ENCODE peak calls at places on chromosomes 1 and 21, in five cellular contexts. E is NCI-H1105, L is lung, M is iPS DF 6.9, C is caudate nucleus. I is an unnamed sample.
A peak's percentile ranks its signal among the peaks of the same experiment; 100 is the strongest.

GRCh38 chr1:233242827-233243483 is 52.6 kb downstream of the PCNX2 start:
- DNase-seq in L (no peak), M (no peak), E (no peak), C (no peak), I (no peak)

GRCh38 chr1:50343323-50343722 is 79.9 kb downstream of the DMRTA2 start:
- DNase-seq in M (no peak), L (no peak), C (no peak), E (peak; percentile 69), I (no peak)

GRCh38 chr21:46564391-46564790 is 40.5 kb downstream of the S100B start:
- DNase-seq in E (no peak), L (no peak), M (no peak), C (no peak), I (no peak)

GRCh38 chr1:206772228-206773002 is at the start of gene IL10:
- DNase-seq in C (no peak), E (no peak), L (no peak), M (no peak), I (no peak)

GRCh38 chr1:30719406-30720270 is 3.7 kb downstream of the MATN1 start:
- DNase-seq in E (no peak), M (peak; percentile 61), L (no peak), C (no peak), I (no peak)

GRCh38 chr1:212607206-212607923 is 1.2 kb upstream of the ATF3 start:
- DNase-seq in L (peak; percentile 36), E (peak; percentile 8), C (no peak), M (no peak), I (no peak)

GRCh38 chr1:167128261-167129227 is 34.7 kb downstream of the STYXL2 start:
- DNase-seq in E (no peak), C (no peak), M (no peak), L (no peak), I (no peak)

GRCh38 chr1:230387296-230387695 is 38.8 kb downstream of the PGBD5 start:
- DNase-seq in C (no peak), E (no peak), M (no peak), L (no peak), I (no peak)

GRCh38 chr21:26954591-26955214 is 12.2 kb downstream of the ADAMTS5 start:
- DNase-seq in C (no peak), E (no peak), M (no peak), L (no peak), I (no peak)

GRCh38 chr21:42844411-42845113 is 34.8 kb downstream of the WDR4 start:
- DNase-seq in C (no peak), L (peak; percentile 66), E (no peak), M (no peak), I (no peak)

GRCh38 chr1:88150330-88150729 is 533.7 kb upstream of the PKN2 start:
- DNase-seq in L (no peak), M (no peak), E (peak; percentile 3), C (no peak), I (no peak)

GRCh38 chr1:198713081-198713480 is 74.2 kb downstream of the PTPRC start:
- DNase-seq in E (no peak), C (no peak), M (no peak), L (no peak), I (no peak)

GRCh38 chr1:18464665-18465050 is 16.1 kb upstream of the KLHDC7A start:
- DNase-seq in M (no peak), E (no peak), L (peak; percentile 32), C (no peak), I (no peak)

GRCh38 chr1:240575976-240576666 is 35.8 kb downstream of the GREM2 start:
- DNase-seq in C (no peak), E (no peak), M (no peak), L (no peak), I (no peak)

GRCh38 chr1:237197470-237198425 is 155.8 kb downstream of the RYR2 start:
- DNase-seq in M (no peak), E (no peak), L (no peak), C (no peak), I (peak; percentile 28)

GRCh38 chr1:117735045-117735992 is 129.5 kb downstream of the TENT5C start:
- DNase-seq in M (no peak), L (no peak), C (no peak), E (no peak), I (no peak)

GRCh38 chr1:231027136-231027925 is 12.7 kb downstream of the FAM89A start:
- DNase-seq in C (no peak), E (no peak), M (no peak), L (no peak), I (no peak)

GRCh38 chr1:20184481-20184900 is 1.4 kb upstream of the UBXN10 start:
- DNase-seq in C (no peak), E (no peak), L (no peak), M (no peak), I (no peak)

GRCh38 chr1:37509181-37509580 is 5.4 kb downstream of the MEAF6 start:
- DNase-seq in M (no peak), C (no peak), L (no peak), E (no peak), I (no peak)

GRCh38 chr1:22309572-22309971 is 142.1 kb upstream of the ZBTB40 start:
- DNase-seq in M (no peak), E (no peak), L (no peak), C (no peak), I (no peak)

GRCh38 chr1:5456090-5456789 is 536.0 kb downstream of the NPHP4 start:
- DNase-seq in L (no peak), C (no peak), E (no peak), M (no peak), I (no peak)

GRCh38 chr1:82517586-82517985 is 716.9 kb downstream of the ADGRL2 start:
- DNase-seq in E (no peak), L (no peak), M (peak; percentile 4), C (no peak), I (peak; percentile 2)

GRCh38 chr1:64124751-64125445 is 78.5 kb upstream of the UBE2U start:
- DNase-seq in M (no peak), L (no peak), E (no peak), C (no peak), I (no peak)

GRCh38 chr1:119358661-119359060 is 9.9 kb upstream of the HAO2 start:
- DNase-seq in M (no peak), C (no peak), E (no peak), L (no peak), I (no peak)

GRCh38 chr1:209651148-209651547 is 1.1 kb downstream of the LAMB3 start:
- DNase-seq in L (peak; percentile 79), E (no peak), M (no peak), C (no peak), I (no peak)

GRCh38 chr1:181036107-181036843 is 2.5 kb downstream of the MR1 start:
- DNase-seq in C (no peak), E (no peak), L (no peak), M (no peak), I (no peak)

GRCh38 chr1:111032295-111032897 is 68.7 kb upstream of the LRIF1 start:
- DNase-seq in E (peak; percentile 4), C (no peak), M (peak; percentile 16), L (peak; percentile 30), I (no peak)

GRCh38 chr1:154614247-154614646 is 6.3 kb upstream of the ADAR start:
- DNase-seq in C (no peak), M (no peak), L (no peak), E (no peak), I (no peak)

GRCh38 chr1:22132517-22133235 is 10.2 kb downstream of the WNT4 start:
- DNase-seq in M (no peak), C (no peak), E (no peak), L (no peak), I (no peak)

GRCh38 chr1:4694492-4694891 is 40.1 kb downstream of the AJAP1 start:
- DNase-seq in L (no peak), C (no peak), E (no peak), M (no peak), I (no peak)